ENCODE peak calls at places on chromosomes 16 and 17, in five cellular contexts. D, Q, U, J and W are unnamed samples.

GRCh38 chr17:67452681-67453554 is 75.8 kb downstream of the PITPNC1 start:
- DNase-seq in D (no peak), Q (no peak), U (no peak), J (no peak), W (no peak)

GRCh38 chr17:82963104-82963950 is 116.1 kb upstream of the METRNL start:
- DNase-seq in D (peak), Q (peak), U (peak), J (peak), W (peak)

GRCh38 chr17:60909405-60909804 is 231.8 kb downstream of the BCAS3 start:
- DNase-seq in D (no peak), Q (no peak), U (no peak), J (peak), W (no peak)

GRCh38 chr17:67412057-67412456 is 35.0 kb downstream of the PITPNC1 start:
- DNase-seq in D (no peak), Q (no peak), U (no peak), J (no peak), W (no peak)

GRCh38 chr16:87854053-87854906 is 15.0 kb downstream of the SLC7A5 start:
- DNase-seq in D (no peak), Q (no peak), U (no peak), J (no peak), W (no peak)

GRCh38 chr16:21167929-21168602 is 9.6 kb downstream of the LDAF1 start:
- DNase-seq in D (no peak), Q (no peak), U (no peak), J (no peak), W (no peak)

GRCh38 chr17:54891176-54891821 is 9.4 kb upstream of the TOM1L1 start:
- DNase-seq in D (peak), Q (peak), U (peak), J (peak), W (no peak)

GRCh38 chr16:58378401-58378800 is 13.9 kb upstream of the GINS3 start:
- DNase-seq in D (no peak), Q (no peak), U (no peak), J (no peak), W (no peak)

GRCh38 chr17:13864551-13864950 is 204.8 kb upstream of the COX10 start:
- DNase-seq in D (peak), Q (no peak), U (no peak), J (peak), W (no peak)

GRCh38 chr17:2178798-2179505 is 124.0 kb downstream of the HIC1 start:
- DNase-seq in D (no peak), Q (no peak), U (no peak), J (no peak), W (no peak)

GRCh38 chr16:50463581-50464324 is 84.4 kb upstream of the NKD1 start:
- DNase-seq in D (no peak), Q (no peak), U (no peak), J (no peak), W (no peak)

GRCh38 chr17:81713004-81713555 is 996 bp downstream of the SLC25A10 start:
- DNase-seq in D (no peak), Q (no peak), U (no peak), J (no peak), W (peak)

GRCh38 chr16:55821210-55821609 is 11.7 kb downstream of the CES1 start:
- DNase-seq in D (no peak), Q (no peak), U (no peak), J (no peak), W (no peak)

GRCh38 chr16:75695708-75696107 is 5.6 kb downstream of the DUXB start:
- DNase-seq in D (no peak), Q (no peak), U (no peak), J (no peak), W (no peak)

GRCh38 chr16:84181144-84181915 is 5.5 kb downstream of the TAF1C start:
- DNase-seq in D (no peak), Q (no peak), U (no peak), J (no peak), W (no peak)

GRCh38 chr17:40577611-40578065 is 12.4 kb upstream of the CCR7 start:
- DNase-seq in D (no peak), Q (no peak), U (no peak), J (no peak), W (no peak)

GRCh38 chr16:1980026-1980769 is 1.1 kb downstream of the NOXO1 start:
- DNase-seq in D (no peak), Q (no peak), U (no peak), J (no peak), W (no peak)

GRCh38 chr17:66661411-66661843 is 173.5 kb upstream of the CACNG5 start:
- DNase-seq in D (peak), Q (no peak), U (no peak), J (peak), W (peak)

GRCh38 chr17:1683489-1683888 is 1.2 kb downstream of the PRPF8 start:
- DNase-seq in D (no peak), Q (no peak), U (no peak), J (no peak), W (no peak)

GRCh38 chr17:63419949-63420867 is 25.9 kb downstream of the CYB561 start:
- DNase-seq in D (no peak), Q (no peak), U (no peak), J (no peak), W (no peak)

GRCh38 chr16:86325360-86325759 is 185.0 kb upstream of the FOXF1 start:
- DNase-seq in D (no peak), Q (no peak), U (no peak), J (no peak), W (no peak)

GRCh38 chr17:81090361-81091133 is 55.6 kb downstream of the BAIAP2 start:
- DNase-seq in D (peak), Q (no peak), U (peak), J (no peak), W (peak)

GRCh38 chr16:85270365-85270764 is 158.1 kb upstream of the CIBAR2 start:
- DNase-seq in D (no peak), Q (no peak), U (no peak), J (no peak), W (no peak)

GRCh38 chr17:75319818-75320691 is 30.8 kb upstream of the SLC25A19 start:
- DNase-seq in D (peak), Q (no peak), U (no peak), J (peak), W (peak)

GRCh38 chr17:75323043-75323591 is 33.9 kb upstream of the SLC25A19 start:
- DNase-seq in D (peak), Q (peak), U (peak), J (peak), W (peak)

GRCh38 chr17:75318211-75318610 is 29.0 kb upstream of the SLC25A19 start:
- DNase-seq in D (no peak), Q (no peak), U (no peak), J (no peak), W (no peak)

GRCh38 chr17:75318615-75319222 is 29.5 kb upstream of the SLC25A19 start:
- DNase-seq in D (no peak), Q (no peak), U (no peak), J (no peak), W (no peak)

GRCh38 chr17:75321506-75321905 is 32.3 kb upstream of the SLC25A19 start:
- DNase-seq in D (no peak), Q (no peak), U (no peak), J (no peak), W (peak)
- H3K4me2 ChIP-seq in D (no peak), Q (no peak), U (no peak), J (no peak), W (no peak)

GRCh38 chr17:41813039-41813680 is 356 bp downstream of the FKBP10 start:
- DNase-seq in D (no peak), Q (no peak), U (no peak), J (no peak), W (no peak)
- H3K14ac ChIP-seq in D (peak), Q (no peak), U (no peak), J (peak), W (peak)

GRCh38 chr17:69435986-69436696 is 21.6 kb downstream of the MAP2K6 start:
- DNase-seq in D (no peak), Q (no peak), U (no peak), J (no peak), W (no peak)
- H3K4me2 ChIP-seq in D (no peak), Q (no peak), U (no peak), J (no peak), W (no peak)

DNA sequence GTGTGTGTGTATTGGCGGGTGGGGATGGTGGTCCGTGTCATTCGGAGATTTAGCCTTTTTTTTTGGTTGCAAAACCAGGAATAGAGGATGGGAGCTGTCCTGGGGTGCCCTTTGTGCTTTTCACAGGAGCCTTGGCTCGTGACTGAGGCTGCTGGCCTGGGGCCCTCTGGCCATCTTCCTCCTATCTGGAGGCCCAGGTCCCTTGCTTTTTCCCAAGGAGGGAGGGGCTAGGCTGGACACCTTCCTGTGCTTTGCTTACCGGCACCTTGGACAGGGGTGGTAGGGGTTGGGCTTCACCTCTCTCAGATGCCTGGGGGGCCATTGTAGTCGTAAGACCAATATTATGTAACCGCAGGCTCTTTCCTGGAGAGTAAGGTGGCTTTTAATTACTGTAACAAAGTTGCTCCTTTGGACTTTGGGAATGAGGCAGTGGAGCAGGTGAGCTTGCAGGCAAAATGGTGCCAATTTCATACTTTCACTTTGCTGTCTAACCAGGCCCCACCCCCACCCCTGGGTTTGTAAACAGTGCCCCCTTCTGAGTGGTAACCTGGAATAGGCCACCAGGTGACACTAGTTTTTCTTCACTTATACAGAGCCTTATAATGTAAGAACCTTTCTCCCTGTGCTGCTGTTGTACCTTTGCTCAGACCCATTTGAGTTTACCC is 1.2 kb downstream of the DYNLL2 start:
- DNase-seq in D (peak), Q (no peak), U (peak), J (no peak), W (peak)
- H3K14ac ChIP-seq in D (peak), Q (no peak), U (no peak), J (peak), W (peak)

GRCh38 chr16:11619327-11619851 is 32.7 kb upstream of the LITAF start:
- DNase-seq in D (no peak), Q (no peak), U (no peak), J (no peak), W (peak)
- H3K4me2 ChIP-seq in D (no peak), Q (no peak), U (no peak), J (no peak), W (no peak)

DNA sequence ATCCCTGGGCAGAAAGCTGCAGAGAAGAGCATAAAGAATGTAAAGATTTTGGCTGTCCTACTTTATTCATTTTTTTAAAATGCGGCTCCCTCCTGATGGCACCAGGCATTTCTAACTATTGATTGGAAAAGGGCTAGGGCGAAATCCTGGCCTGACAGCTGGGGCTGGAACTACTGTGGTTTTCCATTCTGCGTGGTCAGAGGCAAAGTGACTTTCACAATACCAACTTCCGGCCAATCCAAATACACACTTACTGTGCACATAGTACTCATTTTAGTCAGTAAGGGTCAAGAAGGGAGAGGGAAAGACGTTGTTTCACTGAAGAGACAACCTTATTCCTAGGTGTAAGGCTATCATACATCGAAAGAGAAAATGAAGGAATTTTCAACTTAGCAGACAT is 113.8 kb upstream of the PMFBP1 start:
- DNase-seq in D (peak), Q (no peak), U (no peak), J (peak), W (no peak)
- H3K14ac ChIP-seq in D (no peak), Q (no peak), U (no peak), J (no peak), W (no peak)

GRCh38 chr17:45119964-45120363 is 12.4 kb downstream of the PLCD3 start:
- DNase-seq in D (no peak), Q (no peak), U (no peak), J (no peak), W (no peak)
- H3K4me2 ChIP-seq in D (no peak), Q (no peak), U (no peak), J (no peak), W (no peak)